ENCODE peak calls at places on chromosome 11, in seven cellular contexts. One of them, this sample, is unnamed.

GRCh38 chr11:74783241-74783871 is 34.7 kb downstream of the RNF169 start:
- DNase-seq in neuronal stem cell: no peak
- DNase-seq in H9: no peak
- DNase-seq in IMR-90: peak; percentile 76
- DNase-seq in mesendoderm: no peak
- DNase-seq in mesenchymal stem cell: peak; percentile 66
- DNase-seq in H1: no peak
- DNase-seq in this sample: peak; percentile 43

GRCh38 chr11:100403817-100404216 is 283.3 kb upstream of the ARHGAP42 start:
- DNase-seq in H1: no peak
- DNase-seq in mesenchymal stem cell: peak; percentile 49
- DNase-seq in IMR-90: peak; percentile 89
- DNase-seq in mesendoderm: peak; percentile 96
- DNase-seq in H9: no peak
- DNase-seq in neuronal stem cell: peak; percentile 41
- DNase-seq in this sample: no peak

GRCh38 chr11:67397986-67398660 is 3.5 kb downstream of the PPP1CA start:
- DNase-seq in neuronal stem cell: no peak
- DNase-seq in mesenchymal stem cell: no peak
- DNase-seq in mesendoderm: no peak
- DNase-seq in H1: no peak
- DNase-seq in IMR-90: no peak
- DNase-seq in H9: no peak
- DNase-seq in this sample: no peak

GRCh38 chr11:15113381-15113780 is 1.3 kb upstream of the INSC start:
- DNase-seq in H1: no peak
- DNase-seq in mesenchymal stem cell: no peak
- DNase-seq in neuronal stem cell: no peak
- DNase-seq in H9: no peak
- DNase-seq in IMR-90: no peak
- DNase-seq in mesendoderm: no peak
- DNase-seq in this sample: no peak

GRCh38 chr11:443542-444199 is 1.9 kb upstream of the ANO9 start:
- DNase-seq in H1: no peak
- DNase-seq in mesenchymal stem cell: peak; percentile 18
- DNase-seq in IMR-90: peak; percentile 12
- DNase-seq in H9: no peak
- DNase-seq in mesendoderm: peak; percentile 41
- DNase-seq in neuronal stem cell: no peak
- DNase-seq in this sample: peak; percentile 48

GRCh38 chr11:12693485-12694181 is 19.4 kb downstream of the TEAD1 start:
- DNase-seq in H1: no peak
- DNase-seq in mesendoderm: peak; percentile 54
- DNase-seq in H9: no peak
- DNase-seq in mesenchymal stem cell: peak; percentile 99
- DNase-seq in neuronal stem cell: no peak
- DNase-seq in IMR-90: peak; percentile 99
- DNase-seq in this sample: no peak

GRCh38 chr11:88508808-88509581 is 171.5 kb upstream of the CTSC start:
- DNase-seq in H1: no peak
- DNase-seq in H9: peak; percentile 69
- DNase-seq in mesendoderm: peak; percentile 69
- DNase-seq in IMR-90: no peak
- DNase-seq in neuronal stem cell: no peak
- DNase-seq in mesenchymal stem cell: peak; percentile 49
- DNase-seq in this sample: peak; percentile 17

GRCh38 chr11:61493832-61494231 is 14.7 kb upstream of the LRRC10B start:
- DNase-seq in H1: no peak
- DNase-seq in mesenchymal stem cell: no peak
- DNase-seq in neuronal stem cell: no peak
- DNase-seq in IMR-90: no peak
- DNase-seq in mesendoderm: no peak
- DNase-seq in H9: no peak
- DNase-seq in this sample: no peak

GRCh38 chr11:119342023-119342300 is 1.3 kb upstream of the C1QTNF5 start:
- DNase-seq in mesenchymal stem cell: no peak
- DNase-seq in mesendoderm: no peak
- DNase-seq in H1: no peak
- DNase-seq in IMR-90: no peak
- DNase-seq in H9: no peak
- DNase-seq in neuronal stem cell: no peak
- DNase-seq in this sample: no peak

GRCh38 chr11:20070459-20070858 is 89.8 kb downstream of the DBX1 start:
- DNase-seq in neuronal stem cell: no peak
- DNase-seq in IMR-90: peak; percentile 74
- DNase-seq in H1: no peak
- DNase-seq in H9: no peak
- DNase-seq in mesenchymal stem cell: no peak
- DNase-seq in mesendoderm: no peak
- DNase-seq in this sample: no peak

GRCh38 chr11:59534676-59535075 is 23.3 kb downstream of the OR4D9 start:
- DNase-seq in mesenchymal stem cell: no peak
- DNase-seq in H1: no peak
- DNase-seq in H9: no peak
- DNase-seq in mesendoderm: no peak
- DNase-seq in neuronal stem cell: no peak
- DNase-seq in IMR-90: no peak
- DNase-seq in this sample: no peak

GRCh38 chr11:66659785-66660184 is 17.9 kb downstream of the RBM4B start:
- DNase-seq in IMR-90: no peak
- DNase-seq in mesenchymal stem cell: no peak
- DNase-seq in H9: no peak
- DNase-seq in neuronal stem cell: no peak
- DNase-seq in H1: no peak
- DNase-seq in mesendoderm: no peak
- DNase-seq in this sample: no peak

GRCh38 chr11:113528982-113529381 is 53.8 kb upstream of the DRD2 start:
- DNase-seq in H9: no peak
- DNase-seq in mesenchymal stem cell: no peak
- DNase-seq in H1: no peak
- DNase-seq in mesendoderm: no peak
- DNase-seq in neuronal stem cell: no peak
- DNase-seq in IMR-90: no peak
- DNase-seq in this sample: peak; percentile 96

GRCh38 chr11:119367661-119368120 is 13.8 kb downstream of the USP2 start:
- DNase-seq in H1: no peak
- DNase-seq in mesenchymal stem cell: no peak
- DNase-seq in neuronal stem cell: no peak
- DNase-seq in mesendoderm: no peak
- DNase-seq in IMR-90: no peak
- DNase-seq in H9: no peak
- DNase-seq in this sample: no peak

GRCh38 chr11:33544593-33545373 is 155.8 kb downstream of the C11orf91 start:
- DNase-seq in mesenchymal stem cell: no peak
- DNase-seq in neuronal stem cell: no peak
- DNase-seq in H9: no peak
- DNase-seq in IMR-90: no peak
- DNase-seq in mesendoderm: no peak
- DNase-seq in H1: no peak
- DNase-seq in this sample: peak; percentile 99

GRCh38 chr11:122634507-122634906 is 21.0 kb upstream of the UBASH3B start:
- DNase-seq in H9: peak; percentile 80
- DNase-seq in mesendoderm: peak; percentile 83
- DNase-seq in IMR-90: peak; percentile 64
- DNase-seq in neuronal stem cell: no peak
- DNase-seq in mesenchymal stem cell: peak; percentile 33
- DNase-seq in H1: no peak
- DNase-seq in this sample: peak; percentile 52

GRCh38 chr11:65609711-65610110 is 4.3 kb downstream of the MAP3K11 start:
- DNase-seq in mesenchymal stem cell: no peak
- DNase-seq in neuronal stem cell: no peak
- DNase-seq in H1: no peak
- DNase-seq in IMR-90: no peak
- DNase-seq in H9: no peak
- DNase-seq in mesendoderm: no peak
- DNase-seq in this sample: no peak

GRCh38 chr11:17979770-17980371 is 33.0 kb downstream of the SERGEF start:
- DNase-seq in IMR-90: peak; percentile 5
- DNase-seq in H9: peak; percentile 64
- DNase-seq in H1: no peak
- DNase-seq in neuronal stem cell: peak; percentile 44
- DNase-seq in mesendoderm: peak; percentile 56
- DNase-seq in mesenchymal stem cell: peak; percentile 24
- DNase-seq in this sample: peak; percentile 12

GRCh38 chr11:68844376-68844775 is 2.7 kb upstream of the CPT1A start:
- DNase-seq in H9: no peak
- DNase-seq in neuronal stem cell: no peak
- DNase-seq in mesenchymal stem cell: no peak
- DNase-seq in mesendoderm: no peak
- DNase-seq in IMR-90: no peak
- DNase-seq in H1: no peak
- DNase-seq in this sample: no peak

GRCh38 chr11:68843052-68843561 is 1.4 kb upstream of the CPT1A start:
- DNase-seq in neuronal stem cell: no peak
- DNase-seq in mesenchymal stem cell: peak; percentile 74
- DNase-seq in H1: no peak
- DNase-seq in mesendoderm: no peak
- DNase-seq in H9: no peak
- DNase-seq in IMR-90: peak; percentile 29
- DNase-seq in this sample: no peak

GRCh38 chr11:68844801-68845200 is 3.1 kb upstream of the CPT1A start:
- DNase-seq in neuronal stem cell: no peak
- DNase-seq in mesendoderm: no peak
- DNase-seq in mesenchymal stem cell: no peak
- DNase-seq in IMR-90: no peak
- DNase-seq in H9: no peak
- DNase-seq in H1: no peak
- DNase-seq in this sample: peak; percentile 72

GRCh38 chr11:68842427-68843051 is 823 bp upstream of the CPT1A start:
- DNase-seq in IMR-90: no peak
- DNase-seq in H1: no peak
- DNase-seq in mesendoderm: no peak
- DNase-seq in neuronal stem cell: no peak
- DNase-seq in mesenchymal stem cell: no peak
- DNase-seq in H9: no peak
- DNase-seq in this sample: no peak

DNA sequence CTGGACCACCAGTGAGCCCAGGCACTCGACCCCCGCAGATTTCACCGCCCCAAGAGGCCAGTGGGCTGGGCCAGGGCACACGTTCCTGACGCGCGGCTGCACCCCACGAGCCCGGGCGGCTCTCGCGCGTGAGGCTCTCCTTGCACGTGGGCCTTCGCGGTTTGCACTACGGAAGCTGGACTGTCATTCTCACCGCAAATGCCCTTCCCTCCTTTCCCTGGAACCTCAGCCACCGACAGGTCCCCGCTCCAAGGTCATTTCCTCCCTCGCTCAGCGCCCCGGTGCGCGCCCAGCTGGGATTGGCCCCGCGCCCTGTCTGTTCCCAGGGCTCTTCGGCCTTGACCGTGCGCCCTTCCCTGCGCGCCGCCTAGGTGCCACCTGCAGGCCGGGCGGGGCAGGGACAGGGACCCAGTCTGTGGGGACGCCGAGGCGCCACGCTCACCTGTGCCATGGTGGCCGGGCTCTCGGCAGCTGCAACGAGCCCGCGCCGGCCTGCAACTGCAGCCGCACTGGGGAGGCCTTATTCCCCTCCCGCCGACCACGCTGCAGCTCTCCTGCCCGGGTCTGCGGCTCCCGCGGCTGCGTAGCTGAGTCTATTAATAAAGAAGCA is 2.1 kb upstream of the CPT1A start:
- DNase-seq in mesendoderm: peak; percentile 89
- DNase-seq in H9: peak; percentile 93
- DNase-seq in IMR-90: no peak
- DNase-seq in neuronal stem cell: no peak
- DNase-seq in H1: peak; percentile 67
- DNase-seq in mesenchymal stem cell: peak; percentile 47
- DNase-seq in this sample: peak; percentile 69
- H3K9ac ChIP-seq in mesendoderm: peak overlapping the region; percentile 57
- H3K9ac ChIP-seq in H9: no peak overlapping the region
- H3K9ac ChIP-seq in IMR-90: no peak overlapping the region
- H3K9ac ChIP-seq in neuronal stem cell: peak overlapping the region; percentile 60
- H3K9ac ChIP-seq in H1: no peak overlapping the region
- H3K9ac ChIP-seq in mesenchymal stem cell: no peak overlapping the region
- H3K9ac ChIP-seq in this sample: no peak overlapping the region

DNA sequence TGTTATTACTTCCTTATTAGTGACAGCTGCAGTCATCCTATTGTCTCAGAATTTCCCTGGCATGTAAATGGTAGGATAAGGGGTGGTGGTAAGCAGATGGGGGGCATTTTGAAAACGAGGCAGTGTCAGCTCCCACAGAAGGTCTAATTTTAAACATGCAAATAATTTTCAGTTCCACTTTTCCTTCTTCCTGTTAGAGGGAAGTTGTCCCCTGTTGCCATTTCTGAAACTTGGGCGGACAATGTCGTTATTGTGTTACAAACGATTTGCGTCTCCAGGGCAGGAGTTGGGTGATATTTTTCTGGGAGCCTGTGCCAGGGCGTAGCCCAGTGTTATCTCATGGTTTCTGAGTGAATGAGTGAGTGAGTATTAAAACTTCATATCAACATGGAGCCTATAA is 7.4 kb downstream of the PTPRJ start:
- DNase-seq in H9: no peak
- DNase-seq in mesendoderm: no peak
- DNase-seq in mesenchymal stem cell: no peak
- DNase-seq in neuronal stem cell: no peak
- DNase-seq in IMR-90: no peak
- DNase-seq in H1: no peak
- DNase-seq in this sample: no peak
- H3K4me1 ChIP-seq in H9: no peaks in the 10 kb centered on the region
- H3K4me1 ChIP-seq in mesendoderm: peaks cover 13% of the 10 kb centered on the region
- H3K4me1 ChIP-seq in mesenchymal stem cell: peaks cover 18% of the 10 kb centered on the region
- H3K4me1 ChIP-seq in neuronal stem cell: peaks cover 14% of the 10 kb centered on the region
- H3K4me1 ChIP-seq in IMR-90: peaks cover 9% of the 10 kb centered on the region
- H3K4me1 ChIP-seq in H1: peaks cover 7% of the 10 kb centered on the region
- H3K4me1 ChIP-seq in this sample: peaks cover 11% of the 10 kb centered on the region

GRCh38 chr11:127412722-127413121 is 412.2 kb upstream of the KIRREL3 start:
- DNase-seq in mesenchymal stem cell: no peak
- DNase-seq in neuronal stem cell: no peak
- DNase-seq in mesendoderm: no peak
- DNase-seq in IMR-90: no peak
- DNase-seq in H1: no peak
- DNase-seq in H9: no peak
- DNase-seq in this sample: no peak

GRCh38 chr11:127411283-127411682 is 410.7 kb upstream of the KIRREL3 start:
- DNase-seq in mesenchymal stem cell: no peak
- DNase-seq in IMR-90: no peak
- DNase-seq in H1: no peak
- DNase-seq in mesendoderm: no peak
- DNase-seq in H9: no peak
- DNase-seq in neuronal stem cell: no peak
- DNase-seq in this sample: no peak

DNA sequence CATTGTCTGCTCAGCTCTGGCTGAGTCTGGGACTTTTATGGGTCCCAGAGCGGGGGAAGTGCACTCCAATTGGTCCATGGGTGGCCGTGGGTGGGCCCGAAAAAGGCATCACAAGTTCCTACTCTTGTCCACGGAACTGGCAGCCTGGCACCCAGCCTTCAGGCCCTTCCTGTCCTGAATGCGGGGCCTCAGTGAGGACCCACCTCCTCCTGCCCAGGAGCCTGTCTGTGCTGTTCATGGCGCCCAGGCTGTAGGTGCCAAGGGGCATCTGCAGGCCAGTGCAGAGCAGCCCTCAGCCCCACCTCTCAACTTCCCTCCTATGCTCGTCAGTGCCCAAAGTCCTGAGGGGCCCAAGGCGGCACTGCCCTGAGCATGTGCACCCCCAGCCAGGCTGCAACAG is 411.7 kb upstream of the KIRREL3 start:
- DNase-seq in IMR-90: no peak
- DNase-seq in H1: no peak
- DNase-seq in H9: no peak
- DNase-seq in mesenchymal stem cell: no peak
- DNase-seq in neuronal stem cell: no peak
- DNase-seq in mesendoderm: no peak
- DNase-seq in this sample: no peak
- H2BK120ac ChIP-seq in IMR-90: no peak overlapping the region
- H2BK120ac ChIP-seq in H1: no peak overlapping the region
- H2BK120ac ChIP-seq in H9: no peak overlapping the region
- H2BK120ac ChIP-seq in mesenchymal stem cell: no peak overlapping the region
- H2BK120ac ChIP-seq in neuronal stem cell: no peak overlapping the region
- H2BK120ac ChIP-seq in mesendoderm: no peak overlapping the region
- H2BK120ac ChIP-seq in this sample: no peak overlapping the region

GRCh38 chr11:134607963-134608750 is 196.1 kb upstream of the B3GAT1 start:
- DNase-seq in neuronal stem cell: no peak
- DNase-seq in H1: no peak
- DNase-seq in H9: no peak
- DNase-seq in mesenchymal stem cell: no peak
- DNase-seq in IMR-90: no peak
- DNase-seq in mesendoderm: no peak
- DNase-seq in this sample: no peak
- H3K9ac ChIP-seq in neuronal stem cell: no peak overlapping the region
- H3K9ac ChIP-seq in H1: no peak overlapping the region
- H3K9ac ChIP-seq in H9: no peak overlapping the region
- H3K9ac ChIP-seq in mesenchymal stem cell: no peak overlapping the region
- H3K9ac ChIP-seq in IMR-90: no peak overlapping the region
- H3K9ac ChIP-seq in mesendoderm: no peak overlapping the region
- H3K9ac ChIP-seq in this sample: no peak overlapping the region